ENCODE peak calls at places on chromosome 13, in six cellular contexts. S, Q, X, U, W and D are unnamed samples.
A peak's percentile ranks its signal among the peaks of the same experiment; 100 is the strongest.

GRCh38 chr13:49584771-49585182 is 581 bp downstream of the RCBTB1 start:
- DNase-seq in U (no peak), X (no peak), S (no peak), W (no peak), Q (no peak), D (no peak)

GRCh38 chr13:75739244-75739868 is 103.2 kb downstream of the LMO7 start:
- DNase-seq in U (peak; percentile 24), X (no peak), W (no peak), S (no peak), Q (no peak), D (no peak)

GRCh38 chr13:57632276-57633140 is 964 bp downstream of the PCDH17 start:
- DNase-seq in U (no peak), X (no peak), W (peak; percentile 62), S (no peak), Q (no peak), D (no peak)

GRCh38 chr13:99626461-99627082 is 125.3 kb downstream of the TM9SF2 start:
- DNase-seq in W (no peak), X (no peak), S (no peak), U (no peak), Q (no peak), D (peak; percentile 19)

GRCh38 chr13:46655727-46656180 is 102.8 kb downstream of the LRCH1 start:
- DNase-seq in X (no peak), U (no peak), W (no peak), S (peak; percentile 59), Q (no peak), D (peak; percentile 80)

GRCh38 chr13:95924389-95924994 is 128.7 kb downstream of the UGGT2 start:
- DNase-seq in X (peak; percentile 7), Q (no peak), U (no peak), W (no peak), S (no peak), D (no peak)

GRCh38 chr13:46778879-46779278 is 18.1 kb downstream of the ESD start:
- DNase-seq in W (no peak), U (no peak), S (no peak), Q (no peak), X (no peak), D (no peak)

GRCh38 chr13:110293649-110294048 is 13.3 kb downstream of the COL4A1 start:
- DNase-seq in X (no peak), W (peak; percentile 33), U (no peak), Q (no peak), S (no peak), D (no peak)

GRCh38 chr13:50320297-50320862 is 305.1 kb downstream of the KCNRG start:
- DNase-seq in X (no peak), W (no peak), Q (no peak), S (no peak), U (no peak), D (no peak)

GRCh38 chr13:105262579-105262978 is 1272.9 kb downstream of the EFNB2 start:
- DNase-seq in W (no peak), S (no peak), Q (no peak), U (no peak), X (no peak), D (no peak)

GRCh38 chr13:99677388-99677951 is 176.2 kb downstream of the TM9SF2 start:
- DNase-seq in X (no peak), S (no peak), U (no peak), W (no peak), Q (no peak), D (no peak)

GRCh38 chr13:48126944-48127814 is 32.3 kb upstream of the MED4 start:
- DNase-seq in X (peak; percentile 42), U (peak; percentile 47), S (peak; percentile 29), Q (no peak), W (peak; percentile 87), D (peak; percentile 23)

GRCh38 chr13:99969934-99970760 is 1.4 kb downstream of the ZIC5 start:
- DNase-seq in U (no peak), S (no peak), X (no peak), Q (no peak), W (no peak), D (no peak)

GRCh38 chr13:44058586-44059238 is 179.0 kb downstream of the LACC1 start:
- DNase-seq in Q (no peak), W (no peak), X (no peak), S (no peak), U (no peak), D (no peak)

GRCh38 chr13:84563611-84564010 is 681.3 kb upstream of the SLITRK1 start:
- DNase-seq in Q (no peak), W (no peak), X (no peak), S (no peak), U (no peak), D (no peak)

GRCh38 chr13:26480246-26480855 is 77.1 kb upstream of the WASF3 start:
- DNase-seq in W (peak; percentile 17), Q (peak; percentile 46), X (no peak), U (no peak), S (no peak), D (no peak)

GRCh38 chr13:63425131-63425530 is 2009.5 kb upstream of the PCDH20 start:
- DNase-seq in S (no peak), U (no peak), X (no peak), Q (no peak), W (no peak), D (no peak)

DNA sequence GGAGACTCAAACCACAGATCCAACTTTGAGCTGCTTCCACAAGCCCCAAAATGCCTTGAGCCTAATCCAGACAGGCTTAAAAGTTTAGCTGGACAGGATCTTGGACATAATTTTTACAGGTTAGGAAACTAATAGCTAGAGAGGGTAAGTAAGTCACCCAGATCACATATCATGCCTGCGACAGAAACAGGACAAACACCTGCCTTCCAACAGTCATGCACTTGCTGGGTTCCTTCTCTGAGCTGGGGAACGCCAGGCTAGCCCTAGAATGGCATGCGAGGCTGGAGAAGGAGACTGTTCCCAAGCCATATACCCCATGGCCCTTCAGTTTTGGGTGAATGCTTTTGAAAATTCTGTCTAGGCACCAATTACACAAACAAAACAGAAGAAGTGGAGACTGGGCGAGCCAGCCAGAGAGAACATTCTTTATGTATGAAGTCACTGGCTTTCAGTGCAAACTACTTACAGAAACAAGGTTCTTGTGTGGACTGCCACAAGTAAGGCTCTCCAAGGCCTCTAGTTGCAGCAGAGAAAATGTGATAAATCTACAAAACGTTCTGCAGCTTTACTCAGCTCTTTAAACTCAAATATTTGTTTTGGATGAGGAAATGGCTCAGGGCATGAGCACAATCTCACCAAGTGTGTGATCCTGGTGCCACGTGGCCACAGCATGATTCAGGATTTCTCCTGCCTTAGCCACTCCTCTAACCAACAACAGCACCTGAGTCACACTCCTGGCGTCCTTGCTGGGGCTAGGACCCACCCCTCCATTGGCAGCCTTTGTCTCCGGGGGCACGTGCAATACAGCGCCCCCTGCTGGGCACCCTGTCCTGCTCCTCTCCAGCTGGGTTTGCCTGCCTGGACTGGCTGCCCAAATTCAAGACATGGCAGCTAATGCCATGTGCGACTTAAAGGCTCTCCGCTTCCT is 73.4 kb upstream of the UBL3 start:
- DNase-seq in W (peak; percentile 90), S (peak; percentile 94), X (peak; percentile 79), U (no peak), Q (no peak), D (peak; percentile 92)
- TF ChIP-seq POLR2AphosphoS5 in W (peak; percentile 50), S (peak; percentile 84), X (no peak), U (no peak), Q (peak; percentile 79), D (peak; percentile 97)

DNA sequence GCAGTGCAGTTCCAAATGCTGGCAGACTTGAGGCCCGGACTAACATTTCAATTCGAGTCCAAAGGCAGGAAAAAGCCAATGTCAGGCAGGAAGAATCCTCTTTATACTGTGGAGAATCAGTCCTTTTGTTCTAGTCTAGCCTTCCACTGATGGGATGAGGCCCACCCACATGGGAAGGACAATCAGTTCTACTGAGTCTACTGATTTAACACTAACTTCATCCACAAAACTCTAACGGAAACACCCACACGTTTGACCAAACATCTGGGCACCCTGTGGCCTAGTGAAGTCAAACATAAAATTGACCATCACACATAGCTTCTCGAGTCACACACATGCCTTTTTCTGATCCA is 100.3 kb downstream of the UBL3 start:
- DNase-seq in X (no peak), S (no peak), U (no peak), W (no peak), Q (no peak), D (no peak)
- H3K27ac ChIP-seq in X (no peak overlapping the region), S (no peak overlapping the region), U (no peak overlapping the region), W (no peak overlapping the region), Q (no peak overlapping the region), D (no peak overlapping the region)

DNA sequence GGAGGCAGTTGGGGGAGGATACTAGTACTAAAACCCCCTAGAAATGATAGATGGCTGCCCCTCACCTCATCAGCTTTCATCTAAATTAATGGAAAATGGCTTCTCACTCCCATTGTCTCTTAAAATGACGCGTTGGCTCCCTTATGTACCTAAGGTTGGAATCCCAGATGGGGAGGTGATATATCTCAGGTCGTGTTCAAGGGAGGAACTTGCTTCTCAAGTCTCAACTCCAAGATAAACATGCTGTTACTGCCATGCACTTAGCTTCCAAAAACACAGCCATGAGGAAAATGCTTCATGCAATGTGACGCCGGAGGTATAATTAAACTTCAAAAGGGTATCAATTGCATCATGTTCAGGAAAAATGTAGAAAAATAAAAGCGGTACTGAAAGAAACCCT is 18.8 kb upstream of the UBE2L5 start:
- DNase-seq in S (no peak), Q (no peak), X (no peak), W (no peak), U (no peak), D (peak; percentile 71)
- TF ChIP-seq CTCF in S (no peak), Q (no peak), X (no peak), W (no peak), U (no peak), D (no peak)

GRCh38 chr13:40376867-40377266 is 289.6 kb downstream of the FOXO1 start:
- DNase-seq in S (no peak), Q (no peak), X (no peak), U (no peak), W (no peak), D (no peak)

GRCh38 chr13:40376296-40376849 is 290.1 kb downstream of the FOXO1 start:
- DNase-seq in U (no peak), S (no peak), W (no peak), X (no peak), Q (no peak), D (no peak)

GRCh38 chr13:40379186-40379585 is 287.3 kb downstream of the FOXO1 start:
- DNase-seq in S (no peak), W (no peak), Q (no peak), X (no peak), U (no peak), D (no peak)

GRCh38 chr13:40375522-40376171 is 290.8 kb downstream of the FOXO1 start:
- DNase-seq in W (peak; percentile 72), S (no peak), X (no peak), Q (no peak), U (no peak), D (no peak)

GRCh38 chr13:40377783-40378182 is 288.7 kb downstream of the FOXO1 start:
- DNase-seq in X (no peak), U (no peak), W (no peak), Q (no peak), S (no peak), D (no peak)
- TF ChIP-seq POLR2AphosphoS5 in X (no peak), U (no peak), W (peak; percentile 48), Q (no peak), S (no peak), D (no peak)

DNA sequence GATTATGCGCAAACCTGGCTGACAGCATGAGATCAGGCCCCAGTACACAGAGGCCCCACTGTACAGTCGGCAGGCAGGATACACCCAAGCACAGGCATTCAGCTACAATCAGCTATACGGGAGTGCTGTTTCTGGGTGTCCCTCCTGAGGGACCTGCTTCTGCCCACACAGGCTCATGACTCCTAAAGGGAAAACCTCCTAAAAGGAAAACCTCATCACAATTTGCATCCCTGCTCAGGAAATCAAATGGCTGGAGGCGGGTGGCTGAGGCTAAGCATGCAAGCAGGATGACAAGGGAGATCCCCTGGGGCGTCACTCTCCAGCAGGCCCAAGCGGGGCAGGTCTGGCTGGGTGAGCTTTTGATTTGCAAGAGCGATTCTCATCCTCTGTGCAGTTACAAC is 99.8 kb downstream of the CRYL1 start:
- DNase-seq in S (no peak), Q (no peak), W (no peak), X (no peak), U (no peak), D (no peak)
- H3K27ac ChIP-seq in S (no peak overlapping the region), Q (no peak overlapping the region), W (no peak overlapping the region), X (no peak overlapping the region), U (no peak overlapping the region), D (no peak overlapping the region)

GRCh38 chr13:20911037-20911436 is 8.5 kb upstream of the XPO4 start:
- DNase-seq in Q (no peak), W (no peak), X (no peak), S (no peak), U (no peak), D (no peak)
- TF ChIP-seq CTCF in Q (no peak), W (no peak), X (no peak), S (no peak), U (no peak), D (no peak)